ENCODE peak calls at places on chromosomes 1 and 21, in four cellular contexts. X is GM12878, K is K562, N is HepG2. A is an unnamed sample.

GRCh38 chr21:18801468-18801867 is 397.9 kb upstream of the TMPRSS15 start:
- DNase-seq in X (no peak), K (no peak), N (no peak), A (peak)

GRCh38 chr1:27630859-27631491 is 4.0 kb downstream of the FGR start:
- DNase-seq in X (peak), K (no peak), N (no peak), A (no peak)

GRCh38 chr1:205512059-205513045 is 7.9 kb downstream of the CDK18 start:
- DNase-seq in X (no peak), K (no peak), N (peak), A (no peak)

GRCh38 chr1:53681647-53682368 is 57.2 kb downstream of the GLIS1 start:
- DNase-seq in X (no peak), K (peak), N (peak), A (peak)

GRCh38 chr1:1298861-1299685 is 8.7 kb downstream of the ACAP3 start:
- DNase-seq in X (no peak), K (no peak), N (no peak), A (peak)

GRCh38 chr1:92299477-92300125 is 742 bp downstream of the RPAP2 start:
- DNase-seq in X (no peak), K (no peak), N (no peak), A (no peak)

GRCh38 chr1:155744711-155745283 is 55.9 kb downstream of the DAP3 start:
- DNase-seq in X (no peak), K (no peak), N (no peak), A (no peak)

GRCh38 chr1:214447557-214447871 is 103.9 kb downstream of the PTPN14 start:
- DNase-seq in X (no peak), K (no peak), N (no peak), A (no peak)

GRCh38 chr1:179322481-179323026 is 29.0 kb downstream of the SOAT1 start:
- DNase-seq in X (no peak), K (no peak), N (no peak), A (no peak)

GRCh38 chr1:150151291-150152181 is 1.8 kb downstream of the PLEKHO1 start:
- DNase-seq in X (no peak), K (no peak), N (no peak), A (no peak)

GRCh38 chr1:150148834-150149489 is 754 bp upstream of the PLEKHO1 start:
- DNase-seq in X (no peak), K (no peak), N (no peak), A (no peak)

GRCh38 chr1:150152182-150152536 is 2.4 kb downstream of the PLEKHO1 start:
- DNase-seq in X (no peak), K (no peak), N (no peak), A (no peak)

GRCh38 chr1:150149490-150150453 is at the start of gene PLEKHO1:
- DNase-seq in X (no peak), K (peak), N (peak), A (peak)

DNA sequence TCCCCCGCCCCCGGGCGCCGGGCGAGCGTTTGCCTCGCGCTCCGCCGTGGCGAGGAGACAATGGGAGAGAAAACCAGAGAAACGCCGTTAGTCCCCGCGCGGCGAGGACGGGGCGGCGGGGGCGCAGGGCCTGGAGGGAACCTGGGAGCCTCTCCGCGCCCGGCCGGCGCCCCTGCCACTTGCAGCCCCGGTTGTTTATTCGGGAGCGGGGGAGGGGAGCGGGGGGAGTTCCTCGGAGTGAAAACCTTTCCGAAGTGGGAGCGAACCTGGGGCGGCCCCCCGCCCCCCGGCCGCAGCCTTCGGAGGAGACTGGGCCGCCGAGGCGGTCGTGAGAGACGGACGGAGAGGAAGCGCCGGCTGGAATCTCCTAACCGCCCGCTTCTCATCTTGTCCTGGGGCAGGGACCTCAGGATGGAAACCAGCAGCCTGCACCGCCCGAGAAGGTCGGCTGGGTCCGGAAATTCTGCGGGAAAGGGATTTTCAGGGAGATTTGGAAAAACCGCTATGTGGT is 850 bp downstream of the PLEKHO1 start:
- DNase-seq in X (no peak), K (peak), N (no peak), A (peak)
- TF ChIP-seq CREM in X (no peak), K (no peak), N (no peak), A (no peak)

GRCh38 chr1:151327903-151328674 is 873 bp upstream of the PI4KB start:
- DNase-seq in X (no peak), K (peak), N (no peak), A (peak)

GRCh38 chr1:151325231-151325630 is 2.0 kb downstream of the PI4KB start:
- DNase-seq in X (no peak), K (no peak), N (no peak), A (no peak)

GRCh38 chr1:151327223-151327902 is at the start of gene PI4KB:
- DNase-seq in X (peak), K (peak), N (peak), A (peak)

GRCh38 chr1:151325646-151326429 is 1.4 kb downstream of the PI4KB start:
- DNase-seq in X (no peak), K (no peak), N (no peak), A (no peak)

GRCh38 chr1:151326619-151327222 is 495 bp downstream of the PI4KB start:
- DNase-seq in X (no peak), K (no peak), N (no peak), A (no peak)
- TF ChIP-seq TCF7 in X (no peak), K (no peak), N (no peak), A (no peak)

GRCh38 chr1:70945676-70946075 is 101.9 kb downstream of the PTGER3 start:
- DNase-seq in X (no peak), K (no peak), N (no peak), A (no peak)

GRCh38 chr1:70945266-70945665 is 102.3 kb downstream of the PTGER3 start:
- DNase-seq in X (no peak), K (no peak), N (no peak), A (no peak)

DNA sequence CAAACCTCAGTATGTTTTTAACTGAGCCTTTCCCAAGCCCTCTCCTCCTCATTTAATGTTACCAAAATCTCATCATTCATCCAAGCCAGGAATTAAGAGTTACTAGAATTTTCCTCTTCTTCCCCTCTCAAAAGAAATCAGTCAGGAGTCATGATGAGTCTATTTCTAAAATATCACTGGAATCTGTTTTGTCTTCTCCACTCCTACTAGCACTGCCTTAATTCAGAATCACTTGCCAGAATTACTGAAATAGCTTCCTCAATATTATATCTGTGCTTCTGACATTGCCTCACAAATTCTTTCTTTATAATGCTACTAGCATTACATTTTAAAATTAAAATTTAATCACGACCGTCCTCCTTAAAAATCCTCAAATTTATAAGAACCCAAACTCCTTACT is 106.1 kb downstream of the PTGER3 start:
- DNase-seq in X (no peak), K (no peak), N (no peak), A (no peak)
- TF ChIP-seq CREM in X (no peak), K (no peak), N (no peak), A (no peak)

GRCh38 chr1:7679873-7680790 is 91.0 kb upstream of the VAMP3 start:
- DNase-seq in X (no peak), K (peak), N (no peak), A (peak)
- TF ChIP-seq TCF7 in X (no peak), K (no peak), N (no peak), A (no peak)

GRCh38 chr1:218123968-218124367 is 161.1 kb upstream of the RRP15 start:
- DNase-seq in X (no peak), K (no peak), N (no peak), A (peak)
- TF ChIP-seq CREM in X (no peak), K (no peak), N (no peak), A (no peak)

GRCh38 chr1:230836347-230836746 is 32.0 kb downstream of the C1orf198 start:
- DNase-seq in X (no peak), K (no peak), N (no peak), A (no peak)

GRCh38 chr1:230842801-230843200 is 25.5 kb downstream of the C1orf198 start:
- DNase-seq in X (no peak), K (no peak), N (no peak), A (no peak)

GRCh38 chr1:230836801-230837200 is 31.5 kb downstream of the C1orf198 start:
- DNase-seq in X (no peak), K (no peak), N (no peak), A (no peak)

GRCh38 chr1:230843503-230844309 is 24.6 kb downstream of the C1orf198 start:
- DNase-seq in X (no peak), K (no peak), N (no peak), A (no peak)

DNA sequence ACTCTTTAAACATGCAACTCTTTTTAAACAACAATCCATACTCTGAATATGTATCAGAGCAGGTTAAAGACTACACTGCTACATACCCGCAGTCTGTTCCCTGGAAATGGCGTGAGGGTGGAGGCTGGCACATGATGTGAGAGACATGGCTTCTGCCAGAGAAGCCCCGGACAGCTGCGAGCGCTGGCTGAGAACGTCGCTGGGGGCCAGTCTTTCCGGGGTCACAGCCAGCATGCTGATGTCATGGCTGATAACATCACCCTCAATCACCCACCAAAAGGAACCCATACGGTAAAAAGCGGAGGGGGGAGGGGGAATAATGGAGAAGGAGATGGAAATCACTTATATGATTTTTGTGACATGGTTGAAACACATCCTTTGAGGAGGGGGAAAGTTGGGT is 29.2 kb downstream of the C1orf198 start:
- DNase-seq in X (no peak), K (no peak), N (no peak), A (no peak)
- TF ChIP-seq TCF7 in X (no peak), K (no peak), N (no peak), A (no peak)

DNA sequence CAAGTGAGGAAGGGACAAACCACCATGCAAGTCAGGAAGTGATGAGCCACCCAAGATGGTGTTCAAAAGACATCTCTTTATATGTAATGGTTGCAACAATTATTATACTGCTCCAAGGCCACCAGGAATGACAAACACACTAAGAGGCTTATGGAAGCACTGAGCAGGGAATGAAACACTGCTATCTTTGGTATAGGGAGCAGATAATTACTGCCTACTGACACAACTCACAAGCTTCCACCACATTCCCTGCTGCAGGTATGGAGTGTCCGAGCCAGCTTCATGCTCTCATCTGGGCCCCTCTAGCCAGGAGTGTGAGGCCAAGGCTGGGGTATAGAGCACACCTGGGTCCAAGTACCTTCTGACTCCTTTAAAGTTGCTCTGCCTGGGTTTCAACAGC is 371.4 kb downstream of the HHAT start:
- DNase-seq in X (no peak), K (no peak), N (no peak), A (no peak)
- TF ChIP-seq CREM in X (no peak), K (no peak), N (no peak), A (no peak)

DNA sequence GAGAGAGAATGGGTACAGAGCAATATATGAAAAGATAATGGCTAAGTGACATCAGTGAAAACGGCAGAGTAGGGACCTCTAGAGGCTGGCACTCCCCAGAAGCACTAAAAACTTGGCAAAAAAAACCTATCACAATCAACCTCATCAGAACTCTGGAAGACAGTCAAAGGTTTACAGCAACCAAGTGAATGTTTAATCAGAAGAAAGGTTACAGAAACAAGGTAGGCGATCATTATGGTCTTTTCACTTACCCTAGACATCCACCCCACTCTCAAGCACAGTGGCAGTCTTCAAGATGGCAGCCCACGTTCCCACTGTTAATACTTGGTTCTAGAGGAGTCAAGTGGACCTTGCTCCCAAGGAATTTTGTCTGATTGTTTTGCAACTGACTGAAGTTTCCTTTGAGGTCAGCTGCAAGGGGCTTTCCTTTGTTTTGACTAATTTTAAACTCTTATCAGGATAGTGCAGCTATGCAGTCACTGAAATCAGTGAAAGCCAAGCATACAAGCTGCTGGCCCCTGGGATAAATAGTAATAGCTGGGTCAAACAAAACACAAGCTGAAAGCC is 7.2 kb downstream of the KIFAP3 start:
- DNase-seq in X (peak), K (no peak), N (no peak), A (no peak)
- TF ChIP-seq TCF7 in X (no peak), K (no peak), N (no peak), A (no peak)

A was measured in WTC11.